ENCODE peak calls at places on chromosomes 4 and X, in ten cellular contexts. K is tibial nerve, J is ovary, O is stomach, D is A549, I is transverse colon, T is GM12878, G is H1, C is HepG2, Z is sigmoid colon. N is an unnamed sample.

GRCh38 chrX:30906726-30907125 is 17.7 kb upstream of the TAB3 start:
- DNase-seq in J (no peak), T (no peak), I (no peak), K (no peak), O (no peak), D (no peak), C (no peak), G (no peak), Z (no peak), N (no peak)

GRCh38 chrX:8748855-8749254 is 16.9 kb upstream of the ANOS1 start:
- DNase-seq in Z (no peak), C (no peak), T (no peak), D (peak), G (no peak), J (no peak), K (no peak), I (no peak), O (no peak), N (no peak)

GRCh38 chr4:54213812-54214211 is 15.3 kb upstream of the PDGFRA start:
- DNase-seq in T (no peak), Z (no peak), K (no peak), G (no peak), J (no peak), I (no peak), D (no peak), O (peak), C (no peak), N (peak)

GRCh38 chrX:371907-372306 is 14.8 kb downstream of the PPP2R3B start:
- DNase-seq in G (no peak), T (no peak), C (no peak), J (no peak), D (no peak), O (no peak), K (no peak), I (no peak), Z (no peak), N (no peak)

GRCh38 chrX:53284684-53285447 is 3.5 kb upstream of the IQSEC2 start:
- DNase-seq in J (peak), C (peak), K (peak), G (peak), D (peak), Z (peak), T (peak), I (peak), O (peak), N (peak)

GRCh38 chr4:39635023-39635422 is 3.6 kb downstream of the SMIM14 start:
- DNase-seq in G (no peak), O (peak), C (no peak), D (no peak), I (peak), T (no peak), J (no peak), K (no peak), Z (no peak), N (no peak)

GRCh38 chrX:103338663-103339062 is 8.6 kb downstream of the TCEAL7 start:
- DNase-seq in D (no peak), O (no peak), Z (no peak), G (no peak), T (no peak), J (no peak), C (no peak), K (no peak), I (no peak), N (no peak)

GRCh38 chr4:92714640-92715039 is 410.9 kb downstream of the GRID2 start:
- DNase-seq in D (no peak), O (no peak), Z (no peak), T (no peak), G (no peak), J (no peak), I (no peak), K (no peak), C (no peak), N (no peak)

GRCh38 chr4:153758688-153759406 is 977 bp downstream of the RNF175 start:
- DNase-seq in K (no peak), D (no peak), Z (no peak), T (no peak), G (no peak), I (no peak), O (no peak), C (no peak), J (no peak), N (no peak)

GRCh38 chrX:1172496-1172895 is 40.0 kb downstream of the CRLF2 start:
- DNase-seq in D (no peak), T (no peak), I (no peak), G (peak), J (no peak), C (no peak), Z (no peak), O (no peak), K (no peak), N (no peak)

GRCh38 chrX:145727476-145727875 is 90.2 kb upstream of the SLITRK2 start:
- DNase-seq in G (no peak), C (no peak), K (no peak), I (no peak), O (no peak), D (no peak), J (no peak), Z (no peak), T (no peak), N (no peak)

GRCh38 chr4:114223580-114223979 is 244.1 kb upstream of the ARSJ start:
- DNase-seq in C (no peak), I (no peak), Z (no peak), D (no peak), G (no peak), K (no peak), J (no peak), T (no peak), O (no peak), N (no peak)

GRCh38 chr4:147830987-147831386 is 99.1 kb downstream of the ARHGAP10 start:
- DNase-seq in C (no peak), D (no peak), T (no peak), Z (no peak), I (no peak), O (no peak), J (no peak), K (no peak), G (no peak), N (no peak)

GRCh38 chrX:118644378-118644777 is 83.0 kb upstream of the IL13RA1 start:
- DNase-seq in O (no peak), K (no peak), I (no peak), C (peak), D (peak), T (no peak), J (no peak), Z (no peak), G (no peak), N (no peak)

GRCh38 chrX:27998666-27999065 is 17.4 kb upstream of the DCAF8L1 start:
- DNase-seq in D (no peak), J (no peak), Z (no peak), K (no peak), O (no peak), G (no peak), T (no peak), C (no peak), I (no peak), N (no peak)

GRCh38 chr4:109562457-109563237 is 2.6 kb downstream of the MCUB start:
- DNase-seq in O (no peak), I (no peak), J (no peak), G (no peak), T (no peak), K (no peak), Z (no peak), D (no peak), C (no peak), N (no peak)

GRCh38 chr4:24089831-24090531 is 200.1 kb upstream of the PPARGC1A start:
- DNase-seq in K (no peak), I (no peak), D (no peak), C (no peak), Z (no peak), T (no peak), G (no peak), J (no peak), O (no peak), N (no peak)

GRCh38 chrX:110277609-110278008 is 40.3 kb downstream of the AMMECR1 start:
- DNase-seq in K (no peak), D (no peak), O (no peak), T (no peak), C (no peak), G (no peak), Z (no peak), J (no peak), I (no peak), N (no peak)

GRCh38 chr4:120829113-120829831 is 93.3 kb downstream of the PRDM5 start:
- DNase-seq in J (no peak), D (no peak), C (no peak), T (no peak), G (no peak), Z (no peak), K (no peak), O (no peak), I (no peak), N (no peak)

GRCh38 chr4:62896721-62897120 is 1512.5 kb downstream of the TECRL start:
- DNase-seq in I (no peak), K (no peak), G (no peak), O (no peak), C (no peak), D (no peak), J (no peak), T (no peak), Z (no peak), N (no peak)

GRCh38 chr4:30863031-30863430 is 142.9 kb downstream of the PCDH7 start:
- DNase-seq in Z (no peak), K (no peak), O (no peak), I (no peak), C (no peak), T (no peak), J (no peak), G (no peak), D (no peak), N (no peak)

GRCh38 chr4:124743711-124744110 is 31.2 kb upstream of the ANKRD50 start:
- DNase-seq in I (no peak), O (no peak), C (no peak), T (no peak), G (no peak), J (no peak), Z (no peak), K (no peak), D (no peak), N (no peak)

GRCh38 chr4:174080361-174080760 is 203.1 kb downstream of the FBXO8 start:
- DNase-seq in I (no peak), D (no peak), O (no peak), C (no peak), J (no peak), K (no peak), T (no peak), G (no peak), Z (no peak), N (no peak)

GRCh38 chrX:545488-545887 is 85.1 kb upstream of the SHOX start:
- DNase-seq in D (no peak), O (no peak), C (no peak), J (no peak), T (no peak), Z (no peak), K (no peak), G (no peak), I (no peak), N (no peak)

GRCh38 chrX:9842541-9842940 is 56.3 kb downstream of the SHROOM2 start:
- DNase-seq in C (no peak), K (no peak), I (peak), D (no peak), J (no peak), G (peak), O (no peak), Z (no peak), T (no peak), N (no peak)

GRCh38 chr4:163111588-163111987 is 55.1 kb downstream of the NAF1 start:
- DNase-seq in K (no peak), I (no peak), Z (no peak), J (no peak), O (no peak), C (no peak), D (no peak), T (no peak), G (no peak), N (no peak)

GRCh38 chrX:75784689-75785491 is at the start of gene MAGEE2:
- DNase-seq in C (peak), J (no peak), I (no peak), G (no peak), T (no peak), O (no peak), D (no peak), Z (no peak), K (no peak), N (no peak)

GRCh38 chrX:71111141-71111843 is at the start of gene IL2RG:
- DNase-seq in G (no peak), C (no peak), J (no peak), D (no peak), O (peak), K (no peak), Z (no peak), T (peak), I (peak), N (no peak)

GRCh38 chr4:76703123-76703490 is 194.8 kb downstream of the SOWAHB start:
- DNase-seq in K (no peak), Z (no peak), J (no peak), T (no peak), C (no peak), O (no peak), I (no peak), G (no peak), D (no peak), N (no peak)

GRCh38 chrX:132226169-132226568 is 6.9 kb upstream of the RAP2C start:
- DNase-seq in T (no peak), I (no peak), G (no peak), J (no peak), O (no peak), K (no peak), C (no peak), D (no peak), Z (no peak), N (no peak)

GRCh38 chr4:85644061-85644460 is 169.1 kb downstream of the ARHGAP24 start:
- DNase-seq in D (no peak), G (no peak), O (no peak), Z (no peak), I (no peak), J (no peak), C (no peak), T (no peak), K (no peak), N (no peak)

GRCh38 chr4:105126311-105127153 is 20.1 kb upstream of the TET2 start:
- DNase-seq in T (no peak), Z (no peak), G (no peak), I (no peak), J (no peak), O (no peak), K (no peak), D (no peak), C (no peak), N (no peak)

GRCh38 chrX:97397371-97397770 is 513.7 kb downstream of the RPA4 start:
- DNase-seq in Z (no peak), K (no peak), J (no peak), O (no peak), T (no peak), C (no peak), I (no peak), D (no peak), G (no peak), N (no peak)

GRCh38 chrX:12973561-12974216 is 1.2 kb upstream of the TMSB4X start:
- DNase-seq in O (peak), D (no peak), T (no peak), Z (no peak), K (no peak), C (no peak), J (peak), G (no peak), I (no peak), N (no peak)
- TF ChIP-seq EP300 in O (no peak), D (no peak), T (no peak), Z (no peak), K (no peak), C (no peak), J (no peak), G (no peak), I (no peak), N (no peak)

GRCh38 chr4:26727849-26728248 is 132.8 kb upstream of the STIM2 start:
- DNase-seq in O (no peak), K (no peak), J (no peak), T (no peak), D (no peak), C (no peak), I (no peak), Z (no peak), G (no peak), N (no peak)

GRCh38 chr4:26732356-26732755 is 128.3 kb upstream of the STIM2 start:
- DNase-seq in J (no peak), Z (no peak), T (no peak), G (no peak), I (no peak), O (no peak), K (no peak), D (no peak), C (no peak), N (no peak)

GRCh38 chr4:26729547-26729946 is 131.1 kb upstream of the STIM2 start:
- DNase-seq in C (no peak), O (no peak), Z (no peak), I (no peak), J (no peak), K (no peak), G (no peak), T (no peak), D (no peak), N (no peak)

GRCh38 chr4:26729027-26729426 is 131.6 kb upstream of the STIM2 start:
- DNase-seq in J (no peak), D (no peak), T (no peak), K (no peak), G (no peak), Z (no peak), O (no peak), C (peak), I (no peak), N (no peak)

DNA sequence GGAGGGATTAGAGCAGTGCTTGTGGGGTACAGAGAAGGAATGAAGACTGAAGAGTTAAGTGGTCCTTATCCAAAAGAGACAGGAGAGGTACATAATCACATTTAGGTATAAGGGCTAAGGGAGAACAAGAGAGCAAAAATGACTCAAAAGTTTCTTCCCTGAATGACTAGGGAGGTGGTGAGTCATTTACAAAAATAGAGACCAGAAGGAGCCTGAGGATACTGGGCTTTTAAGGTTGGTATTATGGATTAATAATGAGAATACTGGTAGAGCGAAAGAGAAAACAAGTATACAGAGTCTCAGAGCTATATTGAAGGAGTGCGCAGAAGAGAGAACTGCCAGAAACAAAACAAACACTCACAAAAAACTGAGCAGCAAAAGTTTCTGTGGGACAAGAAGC is 129.3 kb upstream of the STIM2 start:
- DNase-seq in I (no peak), T (peak), D (no peak), C (no peak), J (no peak), Z (no peak), G (no peak), K (no peak), O (no peak), N (no peak)
- TF ChIP-seq EP300 in I (no peak), T (no peak), D (no peak), C (no peak), J (no peak), Z (no peak), G (no peak), K (no peak), O (no peak), N (no peak)

DNA sequence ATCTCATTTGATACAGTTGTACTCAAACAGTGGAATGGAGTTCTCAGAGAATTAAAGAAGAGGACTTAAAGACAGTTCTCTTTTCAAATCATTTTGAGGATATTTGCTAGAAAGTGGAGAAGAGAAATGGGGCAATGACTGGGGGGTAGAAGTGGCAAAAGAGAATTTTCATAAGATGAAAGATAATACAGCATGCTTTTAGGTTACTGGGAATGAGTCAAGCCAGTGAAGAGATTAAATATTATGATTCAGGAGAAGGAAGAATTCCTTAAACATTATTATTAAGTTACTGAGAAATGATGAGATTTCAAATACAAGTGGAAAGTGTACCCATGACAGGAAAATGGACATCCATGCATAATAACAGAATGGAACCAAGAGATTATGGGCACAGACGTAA is 219.0 kb upstream of the DKK2 start:
- DNase-seq in G (no peak), I (no peak), C (no peak), T (no peak), O (no peak), Z (no peak), D (no peak), K (no peak), J (no peak), N (no peak)
- TF ChIP-seq EP300 in G (no peak), I (no peak), C (no peak), T (no peak), O (no peak), Z (no peak), D (no peak), K (no peak), J (no peak), N (no peak)

DNA sequence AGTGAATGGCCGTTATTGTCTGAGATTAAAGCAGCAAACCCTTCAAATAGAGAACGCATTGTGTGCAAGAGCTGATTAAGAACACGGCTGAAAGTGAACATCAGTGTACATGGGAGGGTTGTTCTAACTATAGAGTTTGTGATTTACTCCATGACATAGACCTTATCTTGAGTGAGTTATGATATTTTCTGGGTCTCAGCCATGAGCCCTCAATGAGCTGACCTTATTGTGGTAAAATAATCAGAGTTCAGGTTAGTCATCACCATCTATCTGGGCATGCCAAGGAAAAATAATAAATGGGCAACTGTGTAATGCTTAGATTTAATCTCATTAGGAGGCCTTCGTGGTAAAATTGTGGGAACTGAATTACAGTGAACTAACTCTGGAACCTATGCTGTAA is 33.2 kb upstream of the CLDN24 start:
- DNase-seq in T (no peak), I (no peak), G (no peak), J (no peak), D (no peak), K (no peak), O (no peak), C (no peak), Z (no peak), N (no peak)
- TF ChIP-seq EP300 in T (no peak), I (no peak), G (no peak), J (no peak), D (no peak), K (no peak), O (no peak), C (no peak), Z (no peak), N (no peak)

GRCh38 chr4:182062936-182063335 is 180.3 kb upstream of the TENM3 start:
- DNase-seq in Z (no peak), T (no peak), C (no peak), D (no peak), J (no peak), K (no peak), G (no peak), I (no peak), O (no peak), N (no peak)
- TF ChIP-seq EP300 in Z (no peak), T (no peak), C (no peak), D (no peak), J (no peak), K (no peak), G (no peak), I (no peak), O (no peak), N (no peak)

GRCh38 chrX:69615323-69615722 is 590 bp upstream of the EDA start:
- DNase-seq in I (no peak), O (no peak), J (no peak), D (no peak), K (no peak), C (no peak), G (peak), T (no peak), Z (no peak), N (no peak)

GRCh38 chrX:69614896-69615295 is 1.0 kb upstream of the EDA start:
- DNase-seq in G (no peak), J (peak), Z (no peak), O (no peak), K (no peak), T (no peak), C (no peak), I (no peak), D (no peak), N (no peak)

GRCh38 chrX:69618803-69619202 is 2.9 kb downstream of the EDA start:
- DNase-seq in I (peak), O (no peak), J (peak), T (no peak), C (peak), Z (no peak), D (no peak), G (no peak), K (no peak), N (no peak)

GRCh38 chrX:69615779-69616519 is at the start of gene EDA:
- DNase-seq in K (peak), J (peak), O (peak), D (peak), G (peak), T (no peak), I (peak), Z (peak), C (peak), N (peak)

GRCh38 chrX:69616520-69617203 is 749 bp downstream of the EDA start:
- DNase-seq in D (no peak), G (no peak), I (peak), K (no peak), Z (peak), J (peak), O (peak), C (peak), T (no peak), N (peak)
- TF ChIP-seq EP300 in D (no peak), G (no peak), I (no peak), K (no peak), Z (no peak), J (no peak), O (no peak), C (no peak), T (no peak), N (no peak)

GRCh38 chr4:172040766-172041165 is 227.6 kb downstream of the GALNTL6 start:
- DNase-seq in G (no peak), Z (no peak), K (no peak), T (no peak), O (no peak), C (no peak), J (no peak), D (no peak), I (no peak), N (no peak)

GRCh38 chr4:172045981-172046380 is 232.8 kb downstream of the GALNTL6 start:
- DNase-seq in O (no peak), Z (no peak), J (no peak), C (no peak), I (no peak), D (no peak), G (no peak), K (no peak), T (no peak), N (no peak)

GRCh38 chr4:172042714-172043114 is 229.5 kb downstream of the GALNTL6 start:
- DNase-seq in D (no peak), T (no peak), G (no peak), O (no peak), K (no peak), Z (no peak), I (no peak), C (peak), J (no peak), N (no peak)
- TF ChIP-seq EP300 in D (no peak), T (no peak), G (no peak), O (no peak), K (no peak), Z (no peak), I (no peak), C (no peak), J (no peak), N (no peak)